ENCODE peak calls at places on chromosomes 4 and X, in four cellular contexts. T is activated naive CD8-positive, alpha-beta T cell treated with anti-CD3 and anti-CD28 coated beads for 36 hours; U is kidney; B is AG04449. G is an unnamed sample.

GRCh38 chrX:41449615-41450014 is 2.5 kb downstream of the NYX start:
- DNase-seq in U (no peak), T (no peak), B (no peak), G (peak)

GRCh38 chrX:125681058-125681457 is 361.4 kb downstream of the TEX13C start:
- DNase-seq in T (no peak), U (no peak), B (no peak), G (no peak)

GRCh38 chr4:40307627-40308497 is 27.3 kb upstream of the CHRNA9 start:
- DNase-seq in T (peak), U (no peak), B (no peak), G (peak)

GRCh38 chr4:55258152-55258863 is 87.7 kb upstream of the SRD5A3 start:
- DNase-seq in U (no peak), T (no peak), B (no peak), G (no peak)

GRCh38 chrX:48854898-48855297 is 19.5 kb upstream of the PCSK1N start:
- DNase-seq in T (no peak), B (no peak), U (no peak), G (no peak)

GRCh38 chr4:8393593-8394038 is 46.9 kb downstream of the ACOX3 start:
- DNase-seq in U (no peak), T (no peak), B (peak), G (peak)

GRCh38 chrX:151176351-151176750 is at the start of gene GPR50:
- DNase-seq in U (no peak), T (no peak), B (no peak), G (no peak)

GRCh38 chr4:125390126-125390525 is 75.4 kb downstream of the FAT4 start:
- DNase-seq in U (no peak), T (no peak), B (peak), G (no peak)

GRCh38 chr4:6232836-6233785 is 32.8 kb upstream of the JAKMIP1 start:
- DNase-seq in U (no peak), T (no peak), B (no peak), G (no peak)

GRCh38 chr4:5722328-5722727 is 11.3 kb downstream of the EVC start:
- DNase-seq in B (no peak), T (no peak), U (no peak), G (no peak)

GRCh38 chr4:80017125-80017854 is 55.7 kb downstream of the ANTXR2 start:
- DNase-seq in B (peak), T (no peak), U (no peak), G (peak)

GRCh38 chrX:11239230-11239629 is 54.0 kb upstream of the AMELX start:
- DNase-seq in U (no peak), T (no peak), B (peak), G (peak)

GRCh38 chr4:73867783-73868182 is 1.4 kb upstream of the CXCL1 start:
- DNase-seq in T (no peak), U (no peak), B (no peak), G (peak)

GRCh38 chr4:82043081-82043808 is 330.5 kb downstream of the HNRNPD start:
- DNase-seq in U (no peak), T (no peak), B (no peak), G (no peak)

GRCh38 chr4:75658881-75659280 is 14.3 kb downstream of the G3BP2 start:
- DNase-seq in U (no peak), B (no peak), T (no peak), G (no peak)

GRCh38 chr4:124079174-124079780 is 633.3 kb downstream of the ANKRD50 start:
- DNase-seq in U (no peak), B (peak), T (no peak), G (no peak)

GRCh38 chr4:19329077-19329476 is 922.6 kb upstream of the SLIT2 start:
- DNase-seq in U (no peak), B (no peak), T (no peak), G (no peak)

GRCh38 chr4:74546020-74546419 is 101.1 kb downstream of the AREG start:
- DNase-seq in B (no peak), U (no peak), T (no peak), G (no peak)

GRCh38 chrX:111519215-111519614 is 7.8 kb downstream of the SERTM2 start:
- DNase-seq in T (no peak), U (no peak), B (no peak), G (no peak)

GRCh38 chr4:156312261-156312847 is 358.7 kb upstream of the CTSO start:
- DNase-seq in U (no peak), B (no peak), T (no peak), G (peak)

G was measured in GM12865.